ENCODE peak calls at places on chromosomes 6 and 20, in four cellular contexts. One of them, this sample, is unnamed.

GRCh38 chr6:54135665-54136370 is 24.6 kb downstream of the MLIP start:
- DNase-seq in neural progenitor cell: no peak
- DNase-seq in lower lobe of right lung: no peak
- DNase-seq in uterus: no peak
- DNase-seq in this sample: peak; percentile 51

GRCh38 chr6:25250878-25251277 is 28.3 kb upstream of the CARMIL1 start:
- DNase-seq in lower lobe of right lung: no peak
- DNase-seq in neural progenitor cell: no peak
- DNase-seq in uterus: no peak
- DNase-seq in this sample: peak; percentile 71

GRCh38 chr6:1576711-1577110 is 33.0 kb upstream of the FOXC1 start:
- DNase-seq in lower lobe of right lung: no peak
- DNase-seq in neural progenitor cell: no peak
- DNase-seq in uterus: no peak
- DNase-seq in this sample: no peak

GRCh38 chr6:108838101-108838717 is 10.0 kb upstream of the ARMC2 start:
- DNase-seq in lower lobe of right lung: peak; percentile 72
- DNase-seq in uterus: no peak
- DNase-seq in neural progenitor cell: peak; percentile 79
- DNase-seq in this sample: peak; percentile 20

GRCh38 chr20:63536241-63536977 is 767 bp downstream of the PTK6 start:
- DNase-seq in uterus: no peak
- DNase-seq in lower lobe of right lung: no peak
- DNase-seq in neural progenitor cell: no peak
- DNase-seq in this sample: peak; percentile 57

GRCh38 chr6:143950874-143951273 is 57.2 kb downstream of the PLAGL1 start:
- DNase-seq in neural progenitor cell: no peak
- DNase-seq in lower lobe of right lung: no peak
- DNase-seq in uterus: no peak
- DNase-seq in this sample: no peak

GRCh38 chr6:51753635-51754034 is 333.8 kb downstream of the PKHD1 start:
- DNase-seq in neural progenitor cell: peak; percentile 80
- DNase-seq in uterus: no peak
- DNase-seq in lower lobe of right lung: peak; percentile 43
- DNase-seq in this sample: no peak

GRCh38 chr6:70673601-70674000 is 5.9 kb downstream of the SMAP1 start:
- DNase-seq in uterus: no peak
- DNase-seq in neural progenitor cell: no peak
- DNase-seq in lower lobe of right lung: no peak
- DNase-seq in this sample: peak; percentile 54

GRCh38 chr6:39449022-39449421 is 126.5 kb upstream of the KCNK16 start:
- DNase-seq in uterus: no peak
- DNase-seq in lower lobe of right lung: no peak
- DNase-seq in neural progenitor cell: no peak
- DNase-seq in this sample: no peak

GRCh38 chr6:104789770-104790190 is 69.9 kb downstream of the HACE1 start:
- DNase-seq in neural progenitor cell: no peak
- DNase-seq in uterus: no peak
- DNase-seq in lower lobe of right lung: no peak
- DNase-seq in this sample: peak; percentile 46

GRCh38 chr20:17262786-17263185 is 35.9 kb downstream of the PCSK2 start:
- DNase-seq in uterus: no peak
- DNase-seq in neural progenitor cell: peak; percentile 31
- DNase-seq in lower lobe of right lung: no peak
- DNase-seq in this sample: no peak

GRCh38 chr6:30122515-30122914 is 9.6 kb upstream of the TRIM31 start:
- DNase-seq in uterus: no peak
- DNase-seq in lower lobe of right lung: no peak
- DNase-seq in neural progenitor cell: no peak
- DNase-seq in this sample: peak; percentile 24

GRCh38 chr20:1423625-1424106 is 30.8 kb upstream of the FKBP1A start:
- DNase-seq in uterus: no peak
- DNase-seq in neural progenitor cell: peak; percentile 89
- DNase-seq in lower lobe of right lung: peak; percentile 53
- DNase-seq in this sample: peak; percentile 76

GRCh38 chr6:21608610-21609009 is 15.1 kb downstream of the SOX4 start:
- DNase-seq in neural progenitor cell: no peak
- DNase-seq in uterus: no peak
- DNase-seq in lower lobe of right lung: no peak
- DNase-seq in this sample: no peak

GRCh38 chr20:2673453-2673852 is 9.4 kb upstream of the IDH3B start:
- DNase-seq in neural progenitor cell: no peak
- DNase-seq in uterus: no peak
- DNase-seq in lower lobe of right lung: no peak
- DNase-seq in this sample: no peak

GRCh38 chr6:28003059-28003458 is 46.0 kb downstream of the OR2B6 start:
- DNase-seq in uterus: no peak
- DNase-seq in neural progenitor cell: no peak
- DNase-seq in lower lobe of right lung: no peak
- DNase-seq in this sample: no peak

GRCh38 chr6:136604328-136604825 is 54.2 kb upstream of the MAP7 start:
- DNase-seq in lower lobe of right lung: no peak
- DNase-seq in uterus: no peak
- DNase-seq in neural progenitor cell: no peak
- DNase-seq in this sample: no peak

GRCh38 chr20:54023406-54023805 is 47.0 kb downstream of the BCAS1 start:
- DNase-seq in neural progenitor cell: no peak
- DNase-seq in uterus: no peak
- DNase-seq in lower lobe of right lung: no peak
- DNase-seq in this sample: no peak

GRCh38 chr6:7703148-7703680 is 22.7 kb upstream of the BMP6 start:
- DNase-seq in neural progenitor cell: no peak
- DNase-seq in lower lobe of right lung: no peak
- DNase-seq in uterus: no peak
- DNase-seq in this sample: no peak

GRCh38 chr20:25247100-25247665 is 702 bp upstream of the PYGB start:
- DNase-seq in uterus: peak; percentile 63
- DNase-seq in neural progenitor cell: peak; percentile 77
- DNase-seq in lower lobe of right lung: peak; percentile 72
- DNase-seq in this sample: peak; percentile 69

GRCh38 chr6:56807992-56808342 is 146.9 kb upstream of the BEND6 start:
- DNase-seq in neural progenitor cell: no peak
- DNase-seq in lower lobe of right lung: no peak
- DNase-seq in uterus: no peak
- DNase-seq in this sample: peak; percentile 38

GRCh38 chr20:50396623-50397022 is 113.6 kb upstream of the PTPN1 start:
- DNase-seq in neural progenitor cell: no peak
- DNase-seq in uterus: no peak
- DNase-seq in lower lobe of right lung: no peak
- DNase-seq in this sample: no peak

GRCh38 chr20:760751-761417 is 7.4 kb downstream of the SLC52A3 start:
- DNase-seq in uterus: no peak
- DNase-seq in neural progenitor cell: peak; percentile 80
- DNase-seq in lower lobe of right lung: peak; percentile 68
- DNase-seq in this sample: peak; percentile 13

DNA sequence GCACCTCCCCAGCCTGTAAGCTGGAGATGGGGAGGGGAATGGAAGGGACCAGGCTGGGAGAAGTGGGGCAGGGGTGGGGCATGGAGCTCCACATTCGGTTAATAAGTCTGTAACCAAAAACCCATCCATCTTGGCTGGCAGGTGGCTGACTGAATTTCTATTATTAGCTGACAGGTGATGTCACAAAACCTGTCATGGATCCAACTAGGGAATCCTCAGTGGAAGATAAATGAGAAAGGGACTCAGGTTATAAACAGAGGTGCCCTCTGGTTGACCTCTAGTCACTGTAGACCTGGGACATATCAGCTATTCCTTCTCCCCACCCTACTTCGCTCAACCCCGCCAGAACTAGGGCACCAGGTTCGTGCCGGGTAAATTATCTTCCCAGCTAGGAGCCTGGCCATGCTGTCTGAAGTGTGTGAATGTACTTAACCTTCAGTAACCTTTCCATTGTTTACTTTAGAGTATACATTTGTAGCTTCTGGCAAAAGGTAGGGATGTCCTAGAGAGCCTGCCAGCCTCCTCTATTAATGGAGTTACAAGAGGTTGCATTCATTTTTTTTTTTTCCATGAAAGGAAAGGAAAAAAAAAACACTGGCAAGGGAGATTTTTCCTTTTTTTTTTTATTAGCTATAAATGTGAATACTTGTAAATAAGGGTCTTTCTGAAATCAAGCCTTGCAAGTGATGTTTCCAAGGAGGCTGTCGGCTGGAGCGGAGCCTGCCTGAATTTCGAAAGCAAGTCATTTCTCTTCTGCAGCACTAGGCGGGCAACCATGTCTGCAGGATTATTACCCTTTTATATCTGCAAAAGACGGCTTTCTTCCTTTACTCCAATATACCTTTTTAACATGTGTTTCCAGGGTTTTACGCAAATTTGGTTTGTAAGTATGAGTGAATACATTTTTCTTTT is 135.9 kb downstream of the TMEM242 start:
- DNase-seq in uterus: no peak
- DNase-seq in lower lobe of right lung: no peak
- DNase-seq in neural progenitor cell: no peak
- DNase-seq in this sample: no peak
- H3K4me3 ChIP-seq in uterus: no peak overlapping the region
- H3K4me3 ChIP-seq in lower lobe of right lung: no peak overlapping the region
- H3K4me3 ChIP-seq in neural progenitor cell: no peak overlapping the region
- H3K4me3 ChIP-seq in this sample: no peak overlapping the region

GRCh38 chr20:59751075-59751711 is 146.9 kb downstream of the PHACTR3 start:
- DNase-seq in lower lobe of right lung: peak; percentile 78
- DNase-seq in uterus: peak; percentile 22
- DNase-seq in neural progenitor cell: peak; percentile 88
- DNase-seq in this sample: peak; percentile 41
- TF ChIP-seq CTCF in lower lobe of right lung: peak; percentile 68
- TF ChIP-seq CTCF in uterus: peak; percentile 61
- TF ChIP-seq CTCF in neural progenitor cell: peak; percentile 83
- TF ChIP-seq CTCF in this sample: peak; percentile 58

GRCh38 chr6:145633981-145634627 is 101.2 kb downstream of the EPM2A start:
- DNase-seq in neural progenitor cell: peak; percentile 93
- DNase-seq in uterus: peak; percentile 69
- DNase-seq in lower lobe of right lung: peak; percentile 75
- DNase-seq in this sample: peak; percentile 83
- H3K4me3 ChIP-seq in neural progenitor cell: no peak overlapping the region
- H3K4me3 ChIP-seq in uterus: no peak overlapping the region
- H3K4me3 ChIP-seq in lower lobe of right lung: no peak overlapping the region
- H3K4me3 ChIP-seq in this sample: no peak overlapping the region

GRCh38 chr6:23081701-23082100 is 512.3 kb downstream of the HDGFL1 start:
- DNase-seq in lower lobe of right lung: no peak
- DNase-seq in uterus: no peak
- DNase-seq in neural progenitor cell: peak; percentile 3
- DNase-seq in this sample: peak; percentile 5
- TF ChIP-seq CTCF in lower lobe of right lung: no peak
- TF ChIP-seq CTCF in uterus: no peak
- TF ChIP-seq CTCF in neural progenitor cell: peak; percentile 49
- TF ChIP-seq CTCF in this sample: peak; percentile 37

DNA sequence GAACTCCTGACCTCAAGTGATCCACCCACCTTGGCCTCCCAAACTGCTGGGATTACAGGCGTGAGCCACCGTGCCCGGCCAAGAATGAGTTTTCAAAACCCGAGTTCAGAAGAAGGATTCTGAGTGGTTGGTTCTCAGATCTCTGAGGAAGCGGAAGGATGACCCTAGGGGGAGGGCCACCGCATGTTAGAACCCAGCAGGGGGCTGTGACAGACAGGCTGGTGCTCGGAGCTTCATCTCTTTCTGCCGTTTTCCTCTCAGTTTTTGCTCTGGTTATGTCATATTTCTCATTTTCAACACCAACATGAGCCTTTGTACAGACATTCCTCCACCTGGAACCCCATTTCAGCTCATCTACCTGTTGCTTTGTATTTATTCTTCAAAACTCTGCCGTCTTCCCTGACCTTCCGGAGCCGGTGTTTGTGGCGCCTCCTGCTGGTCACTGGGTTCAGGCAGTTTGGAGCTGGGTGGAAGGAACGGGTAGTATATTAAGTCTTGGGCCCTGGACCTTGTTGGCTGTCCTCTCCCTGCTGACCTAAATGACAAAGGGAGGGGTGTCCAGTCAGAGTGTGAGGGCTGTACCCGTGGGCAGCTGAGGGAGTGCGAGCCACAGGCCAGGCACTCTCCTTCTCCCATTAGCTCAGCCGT is at the start of gene DEFB123:
- DNase-seq in uterus: no peak
- DNase-seq in lower lobe of right lung: no peak
- DNase-seq in neural progenitor cell: no peak
- DNase-seq in this sample: no peak
- H3K4me3 ChIP-seq in uterus: no peak within 1 kb of the TSS
- H3K4me3 ChIP-seq in lower lobe of right lung: no peak within 1 kb of the TSS
- H3K4me3 ChIP-seq in neural progenitor cell: no peak within 1 kb of the TSS
- H3K4me3 ChIP-seq in this sample: no peak within 1 kb of the TSS

DNA sequence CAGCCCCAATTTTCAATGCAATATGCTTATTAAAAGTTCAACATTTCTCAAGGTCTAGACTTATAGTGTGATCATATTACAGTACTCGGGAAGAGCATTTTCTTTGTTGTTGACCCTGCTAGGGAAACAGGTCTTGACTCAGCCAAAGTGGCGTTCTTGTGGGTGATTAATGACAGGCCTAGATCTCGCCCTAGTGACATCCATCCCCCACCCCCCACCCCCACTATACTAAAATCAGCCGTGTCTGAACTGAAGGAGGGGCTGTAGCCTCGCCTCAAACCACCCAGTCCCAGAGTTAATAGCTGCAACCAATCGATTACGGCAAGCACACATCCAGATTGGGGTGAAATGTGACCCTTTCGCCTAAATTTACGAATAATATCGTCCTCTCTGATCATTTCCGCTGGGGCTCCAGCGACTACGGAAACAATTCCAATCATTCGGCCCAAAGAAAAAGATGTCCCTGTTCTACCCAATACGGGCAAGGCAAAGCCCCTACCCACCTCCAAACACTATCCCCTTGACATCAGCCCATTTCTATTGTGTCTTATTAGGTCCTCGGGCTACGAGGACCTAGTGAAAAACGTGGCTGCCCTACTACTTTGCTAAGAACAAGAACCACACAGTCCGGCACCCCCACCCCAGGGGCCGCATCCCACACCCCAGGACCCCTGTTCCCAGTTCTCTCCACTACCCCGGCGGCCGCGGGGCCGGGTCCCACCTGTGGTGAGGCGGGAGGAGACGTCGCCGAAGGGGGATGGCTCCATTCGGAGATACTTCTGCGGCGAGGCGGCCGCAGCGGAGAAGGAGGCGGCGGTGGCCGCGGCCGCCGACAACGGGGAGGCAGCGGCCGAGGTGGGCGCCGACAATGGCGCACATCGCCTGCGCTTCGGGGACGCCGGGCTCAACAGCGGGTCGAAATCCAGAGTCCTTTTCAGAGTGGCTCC is 1.0 kb downstream of the AKIRIN2 start:
- DNase-seq in neural progenitor cell: peak; percentile 55
- DNase-seq in lower lobe of right lung: peak; percentile 55
- DNase-seq in uterus: peak; percentile 30
- DNase-seq in this sample: peak; percentile 86
- TF ChIP-seq CTCF in neural progenitor cell: no peak
- TF ChIP-seq CTCF in lower lobe of right lung: no peak
- TF ChIP-seq CTCF in uterus: no peak
- TF ChIP-seq CTCF in this sample: no peak

GRCh38 chr6:148765878-148766808 is 19.3 kb downstream of the UST start:
- DNase-seq in neural progenitor cell: no peak
- DNase-seq in uterus: no peak
- DNase-seq in lower lobe of right lung: no peak
- DNase-seq in this sample: no peak
- H3K4me3 ChIP-seq in neural progenitor cell: no peak overlapping the region
- H3K4me3 ChIP-seq in uterus: no peak overlapping the region
- H3K4me3 ChIP-seq in lower lobe of right lung: no peak overlapping the region
- H3K4me3 ChIP-seq in this sample: no peak overlapping the region

GRCh38 chr6:36890264-36890663 is 4.5 kb downstream of the C6orf89 start:
- DNase-seq in uterus: no peak
- DNase-seq in lower lobe of right lung: no peak
- DNase-seq in neural progenitor cell: no peak
- DNase-seq in this sample: no peak
- TF ChIP-seq CTCF in uterus: no peak
- TF ChIP-seq CTCF in lower lobe of right lung: no peak
- TF ChIP-seq CTCF in neural progenitor cell: no peak
- TF ChIP-seq CTCF in this sample: no peak

This sample was measured in fibroblast of mammary gland.